ENCODE peak calls at places on chromosomes 5 and 9, in six cellular contexts. B is stomach, E is lower leg skin, I is HCT116, T is IMR-90, O is OCI-LY7. A is an unnamed sample.

GRCh38 chr5:37665272-37665671 is 174.6 kb downstream of the GDNF start:
- DNase-seq in T (peak), I (no peak), O (no peak), E (no peak), B (no peak), A (no peak)

GRCh38 chr5:66326276-66326675 is 182.2 kb downstream of the SREK1 start:
- DNase-seq in B (no peak), T (no peak), E (no peak), I (no peak), O (no peak), A (no peak)

GRCh38 chr5:9187614-9188013 is 358.3 kb downstream of the SEMA5A start:
- DNase-seq in T (no peak), B (no peak), E (no peak), I (no peak), O (no peak), A (no peak)

GRCh38 chr5:34898258-34898895 is 16.9 kb downstream of the RAD1 start:
- DNase-seq in O (peak), B (peak), E (peak), T (peak), I (peak), A (peak)

GRCh38 chr5:67620386-67621039 is 423.9 kb upstream of the CD180 start:
- DNase-seq in E (no peak), I (no peak), O (no peak), T (no peak), B (no peak), A (no peak)

GRCh38 chr5:120199559-120199958 is 264.5 kb upstream of the PRR16 start:
- DNase-seq in B (no peak), E (no peak), I (no peak), T (no peak), O (no peak), A (no peak)

GRCh38 chr9:38707885-38708640 is 11.9 kb downstream of the FAM240B start:
- DNase-seq in B (no peak), I (no peak), T (no peak), O (peak), E (no peak), A (no peak)

GRCh38 chr9:97510797-97511761 is 9.6 kb downstream of the TMOD1 start:
- DNase-seq in E (no peak), T (peak), I (no peak), B (no peak), O (no peak), A (peak)

GRCh38 chr9:21856301-21857094 is 54.1 kb downstream of the MTAP start:
- DNase-seq in I (no peak), B (no peak), E (no peak), T (peak), O (no peak), A (no peak)

GRCh38 chr5:66415208-66415607 is 181.0 kb upstream of the MAST4 start:
- DNase-seq in E (no peak), I (no peak), T (no peak), O (no peak), B (no peak), A (no peak)

GRCh38 chr5:11468334-11469039 is 435.8 kb downstream of the CTNND2 start:
- DNase-seq in I (no peak), T (no peak), O (no peak), B (no peak), E (no peak), A (no peak)

DNA sequence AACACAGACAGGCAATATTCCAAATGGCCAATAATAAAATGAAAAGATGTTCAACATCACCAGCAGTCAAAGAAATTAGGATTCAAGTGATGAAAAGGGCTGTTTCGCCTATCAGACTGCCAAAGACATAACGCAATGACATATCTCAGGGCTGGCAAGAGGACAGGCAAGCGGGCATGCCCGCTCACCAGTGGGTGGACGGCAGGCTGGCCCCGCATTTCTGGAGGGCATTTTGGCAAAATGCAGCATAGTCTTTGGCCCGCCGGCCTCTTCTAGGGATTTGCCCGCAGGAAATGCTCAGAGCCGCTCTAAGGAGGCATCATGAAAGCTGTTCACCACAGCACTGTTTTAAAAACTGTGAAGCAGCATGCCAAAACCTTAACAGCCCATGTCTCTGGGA is 1.4 kb upstream of the PPP1R26 start:
- DNase-seq in T (no peak), I (no peak), B (no peak), O (no peak), E (no peak), A (no peak)
- H3K4me3 ChIP-seq in T (no peak), I (no peak), B (no peak), O (no peak), E (no peak), A (no peak)

GRCh38 chr9:5612187-5612535 is 16.7 kb upstream of the RIC1 start:
- DNase-seq in E (no peak), B (no peak), T (no peak), I (no peak), O (no peak), A (no peak)

GRCh38 chr9:5614192-5614591 is 14.7 kb upstream of the RIC1 start:
- DNase-seq in O (no peak), E (no peak), I (no peak), B (no peak), T (no peak), A (no peak)

GRCh38 chr9:5610491-5610890 is 18.4 kb upstream of the RIC1 start:
- DNase-seq in O (no peak), E (no peak), I (no peak), T (no peak), B (no peak), A (no peak)

GRCh38 chr9:5611321-5612186 is 17.4 kb upstream of the RIC1 start:
- DNase-seq in T (no peak), E (no peak), B (no peak), O (no peak), I (no peak), A (no peak)

DNA sequence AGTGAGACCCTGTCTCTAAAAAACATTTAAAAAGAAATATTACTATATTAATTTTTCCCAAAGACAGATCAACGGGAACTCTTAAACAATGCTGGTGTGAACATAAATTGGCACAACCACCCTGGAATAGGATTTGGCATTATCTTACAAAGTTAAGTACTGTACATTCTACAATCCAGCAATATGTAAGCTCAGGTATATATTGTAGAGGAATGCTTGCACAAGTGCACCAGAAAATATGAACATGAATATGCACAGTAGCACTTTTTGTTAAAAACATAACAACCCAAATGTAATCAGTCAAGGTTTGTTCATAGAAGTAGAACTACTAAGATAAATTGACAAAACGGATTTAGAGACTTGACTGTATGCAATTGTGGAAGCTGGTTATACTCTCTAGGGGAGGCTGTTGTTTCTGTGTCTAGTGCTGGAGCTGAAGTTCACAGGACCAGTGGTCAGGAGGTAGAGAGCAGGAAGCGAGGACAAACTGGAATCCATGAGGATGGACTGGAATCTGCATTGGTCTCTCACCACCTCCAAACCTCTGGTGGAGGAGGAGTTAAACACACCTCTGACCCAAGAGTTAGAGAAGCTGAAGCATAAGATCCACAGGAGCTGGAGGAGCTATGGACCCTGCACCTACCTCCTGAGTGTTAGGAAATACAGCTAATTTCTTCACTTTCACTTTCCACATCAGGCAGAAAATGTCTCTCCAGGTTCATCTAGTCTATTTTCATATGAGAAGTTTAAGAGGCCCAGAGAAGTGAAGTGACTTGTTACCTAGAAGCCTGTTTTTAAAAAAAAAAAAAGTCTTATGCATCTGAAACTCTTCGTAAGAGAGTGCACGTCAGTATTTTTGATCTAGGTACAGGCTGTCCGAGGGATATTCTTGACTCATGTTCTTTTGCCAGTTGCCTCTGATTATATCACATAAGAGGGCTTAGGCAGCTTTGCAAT is 20.3 kb upstream of the RIC1 start:
- DNase-seq in E (no peak), O (peak), T (no peak), B (no peak), I (no peak), A (no peak)
- TF ChIP-seq CTCF in E (no peak), O (peak), T (no peak), B (no peak), I (no peak), A (no peak)

GRCh38 chr5:73625905-73626811 is at the start of gene ARHGEF28:
- DNase-seq in I (no peak), B (peak), E (no peak), O (no peak), T (peak), A (no peak)
- H3K4me3 ChIP-seq in I (peak), B (peak), E (peak), O (no peak), T (peak), A (peak)

GRCh38 chr9:109182940-109183798 is 16.1 kb upstream of the FRRS1L start:
- DNase-seq in I (peak), T (peak), B (peak), E (no peak), O (peak), A (peak)
- TF ChIP-seq CTCF in I (peak), T (peak), B (peak), E (no peak), O (peak), A (peak)